ENCODE peak calls at places on chromosomes 1 and 21, in nine cellular contexts. R is NCI-H460; A is neural crest cell; U is fibroblast of villous mesenchyme; W is T-cell; P is posterior cingulate gyrus; V is CD4-positive, alpha-beta T cell; N is activated naive CD8-positive, alpha-beta T cell treated with anti-CD3 and anti-CD28 coated beads, Interleukin-2, amount 50 U/mL, for 16 hours; B is activated gamma-delta T cell treated with anti-CD3 and anti-CD28 coated beads, Interleukin-2, amount 50 U/mL, for 16 hours. Y is an unnamed sample.

GRCh38 chr21:34702341-34702807 is 33.6 kb downstream of the CLIC6 start:
- DNase-seq in R (no peak), A (no peak), U (peak; percentile 91), W (no peak), P (no peak), V (no peak), N (no peak), B (no peak), Y (peak; percentile 43)

GRCh38 chr1:65793359-65793732 is 651 bp downstream of the PDE4B start:
- DNase-seq in R (no peak), A (peak; percentile 7), U (peak; percentile 3), W (no peak), P (no peak), V (no peak), N (no peak), B (no peak), Y (no peak)

GRCh38 chr1:1341549-1342021 is 7.6 kb downstream of the DVL1 start:
- DNase-seq in R (no peak), A (no peak), U (no peak), W (no peak), P (no peak), V (no peak), N (no peak), B (no peak), Y (no peak)

GRCh38 chr1:21909286-21909759 is 27.8 kb downstream of the HSPG2 start:
- DNase-seq in R (no peak), A (no peak), U (peak; percentile 59), W (no peak), P (no peak), V (no peak), N (no peak), B (no peak), Y (peak; percentile 57)

GRCh38 chr1:109887890-109888289 is 22.8 kb upstream of the CSF1 start:
- DNase-seq in R (no peak), A (no peak), U (no peak), W (no peak), P (no peak), V (no peak), N (no peak), B (no peak), Y (no peak)

GRCh38 chr1:248853668-248854375 is 5.1 kb downstream of the ZNF692 start:
- DNase-seq in R (no peak), A (no peak), U (no peak), W (peak; percentile 37), P (no peak), V (no peak), N (no peak), B (peak; percentile 43), Y (no peak)

GRCh38 chr1:3684031-3684430 is 31.7 kb downstream of the TP73 start:
- DNase-seq in R (no peak), A (peak; percentile 49), U (peak; percentile 2), W (no peak), P (no peak), V (no peak), N (no peak), B (no peak), Y (no peak)

GRCh38 chr21:42593007-42593814 is 60.2 kb upstream of the PDE9A start:
- DNase-seq in R (peak; percentile 60), A (peak; percentile 64), U (peak; percentile 59), W (peak; percentile 52), P (peak; percentile 60), V (peak; percentile 58), N (peak; percentile 45), B (peak; percentile 43), Y (peak; percentile 25)

GRCh38 chr1:207007352-207008033 is 25.1 kb downstream of the C1orf116 start:
- DNase-seq in R (peak; percentile 51), A (no peak), U (peak; percentile 14), W (no peak), P (no peak), V (no peak), N (no peak), B (no peak), Y (peak; percentile 81)

GRCh38 chr1:53587252-53587992 is 128.2 kb downstream of the DMRTB1 start:
- DNase-seq in R (no peak), A (no peak), U (no peak), W (no peak), P (no peak), V (no peak), N (no peak), B (no peak), Y (no peak)

GRCh38 chr1:41666991-41667631 is 182.6 kb upstream of the EDN2 start:
- DNase-seq in R (no peak), A (no peak), U (no peak), W (peak; percentile 36), P (no peak), V (peak; percentile 22), N (peak; percentile 53), B (peak; percentile 34), Y (no peak)

GRCh38 chr1:240312872-240313271 is 221.2 kb downstream of the FMN2 start:
- DNase-seq in R (peak; percentile 89), A (no peak), U (peak; percentile 88), W (no peak), P (no peak), V (no peak), N (no peak), B (no peak), Y (peak; percentile 83)

GRCh38 chr1:227298532-227299174 is 19.6 kb downstream of the CDC42BPA start:
- DNase-seq in R (no peak), A (no peak), U (no peak), W (no peak), P (no peak), V (no peak), N (no peak), B (no peak), Y (no peak)

GRCh38 chr21:26850116-26850643 is 5.0 kb upstream of the ADAMTS1 start:
- DNase-seq in R (no peak), A (no peak), U (peak; percentile 67), W (no peak), P (no peak), V (no peak), N (no peak), B (no peak), Y (no peak)

GRCh38 chr21:40466893-40467483 is 380.0 kb downstream of the DSCAM start:
- DNase-seq in R (peak; percentile 22), A (no peak), U (no peak), W (no peak), P (no peak), V (no peak), N (no peak), B (no peak), Y (no peak)

GRCh38 chr1:160862151-160863061 is at the start of gene CD244:
- DNase-seq in R (no peak), A (no peak), U (peak; percentile 10), W (peak; percentile 55), P (no peak), V (no peak), N (peak; percentile 14), B (peak; percentile 61), Y (no peak)

GRCh38 chr21:39660191-39660590 is 47.5 kb downstream of the B3GALT5 start:
- DNase-seq in R (no peak), A (no peak), U (peak; percentile 83), W (no peak), P (no peak), V (no peak), N (no peak), B (no peak), Y (peak; percentile 49)

GRCh38 chr21:44088401-44088780 is 18.8 kb upstream of the PWP2 start:
- DNase-seq in R (no peak), A (no peak), U (no peak), W (no peak), P (no peak), V (no peak), N (no peak), B (no peak), Y (no peak)

GRCh38 chr1:145999321-146000024 is 3.1 kb upstream of the TXNIP start:
- DNase-seq in R (no peak), A (no peak), U (no peak), W (peak; percentile 43), P (no peak), V (no peak), N (no peak), B (no peak), Y (no peak)

GRCh38 chr21:39124852-39125251 is 58.4 kb downstream of the PSMG1 start:
- DNase-seq in R (no peak), A (no peak), U (no peak), W (no peak), P (no peak), V (no peak), N (no peak), B (no peak), Y (no peak)

GRCh38 chr1:28370220-28371010 is 875 bp downstream of the PHACTR4 start:
- DNase-seq in R (no peak), A (peak; percentile 22), U (peak; percentile 22), W (peak; percentile 23), P (peak; percentile 25), V (no peak), N (no peak), B (no peak), Y (peak; percentile 48)

GRCh38 chr1:11858968-11859871 is 475 bp upstream of the NPPB start:
- DNase-seq in R (peak; percentile 41), A (peak; percentile 80), U (peak; percentile 72), W (peak; percentile 68), P (peak; percentile 25), V (peak; percentile 41), N (peak; percentile 44), B (peak; percentile 52), Y (peak; percentile 57)

GRCh38 chr1:86860424-86860823 is 53.5 kb downstream of the SELENOF start:
- DNase-seq in R (no peak), A (no peak), U (no peak), W (no peak), P (no peak), V (no peak), N (no peak), B (no peak), Y (no peak)

GRCh38 chr1:238466459-238466858 is 575.7 kb upstream of the ZP4 start:
- DNase-seq in R (no peak), A (no peak), U (peak; percentile 56), W (no peak), P (no peak), V (no peak), N (no peak), B (no peak), Y (no peak)

Y was measured in brain microvascular endothelial cell.